ENCODE peak calls at places on chromosomes 11 and 22, in six cellular contexts. T, R, M, N, Y and U are unnamed samples. For H3K27me3 and H3K4me1, the result is how much of the 10 kb centered on the place peaks cover.

GRCh38 chr11:65547446-65548125 is 10.6 kb downstream of the LTBP3 start:
- DNase-seq in T (no peak), R (no peak), M (no peak), N (no peak), Y (no peak), U (no peak)

GRCh38 chr11:1742371-1742770 is 8.0 kb downstream of the IFITM10 start:
- DNase-seq in T (no peak), R (no peak), M (no peak), N (no peak), Y (no peak), U (peak)

GRCh38 chr11:64250875-64251721 is at the start of gene PLCB3:
- DNase-seq in T (peak), R (no peak), M (peak), N (no peak), Y (no peak), U (no peak)

GRCh38 chr22:38271927-38272372 is 860 bp downstream of the TMEM184B start:
- DNase-seq in T (no peak), R (no peak), M (peak), N (no peak), Y (no peak), U (no peak)

GRCh38 chr11:32006799-32007388 is 84.0 kb upstream of the RCN1 start:
- DNase-seq in T (no peak), R (no peak), M (peak), N (peak), Y (no peak), U (no peak)

GRCh38 chr11:35390737-35391682 is 28.3 kb downstream of the SLC1A2 start:
- DNase-seq in T (no peak), R (no peak), M (no peak), N (peak), Y (no peak), U (no peak)

GRCh38 chr11:42770444-42771065 is 541.2 kb upstream of the API5 start:
- DNase-seq in T (peak), R (no peak), M (peak), N (no peak), Y (no peak), U (no peak)

GRCh38 chr22:50111056-50111455 is 21.2 kb downstream of the MOV10L1 start:
- DNase-seq in T (no peak), R (no peak), M (no peak), N (no peak), Y (no peak), U (no peak)

GRCh38 chr11:23164022-23164421 is 303.7 kb upstream of the CCDC179 start:
- DNase-seq in T (no peak), R (no peak), M (no peak), N (no peak), Y (no peak), U (no peak)

GRCh38 chr22:36300396-36301212 is 47.7 kb downstream of the APOL1 start:
- DNase-seq in T (no peak), R (no peak), M (no peak), N (no peak), Y (no peak), U (no peak)

GRCh38 chr11:76208829-76209670 is 2.7 kb upstream of the WNT11 start:
- DNase-seq in T (peak), R (no peak), M (peak), N (peak), Y (peak), U (peak)

GRCh38 chr11:82873919-82874333 is 26.3 kb downstream of the PRCP start:
- DNase-seq in T (no peak), R (no peak), M (no peak), N (no peak), Y (no peak), U (no peak)

GRCh38 chr11:119363081-119363861 is 16.8 kb upstream of the MFRP start:
- DNase-seq in T (no peak), R (no peak), M (no peak), N (no peak), Y (no peak), U (peak)

GRCh38 chr11:74443071-74443864 is 24.1 kb downstream of the KCNE3 start:
- DNase-seq in T (no peak), R (no peak), M (no peak), N (peak), Y (no peak), U (no peak)

GRCh38 chr11:70398834-70399680 is 728 bp downstream of the CTTN start:
- DNase-seq in T (no peak), R (no peak), M (no peak), N (no peak), Y (no peak), U (peak)

GRCh38 chr11:130533871-130534270 is 85.4 kb downstream of the ADAMTS15 start:
- DNase-seq in T (no peak), R (no peak), M (no peak), N (no peak), Y (no peak), U (no peak)

GRCh38 chr22:26970809-26971394 is 313.5 kb downstream of the MIAT start:
- DNase-seq in T (no peak), R (no peak), M (peak), N (no peak), Y (no peak), U (no peak)

GRCh38 chr22:25048659-25049657 is 96.4 kb downstream of the KIAA1671 start:
- DNase-seq in T (peak), R (no peak), M (peak), N (peak), Y (no peak), U (peak)

GRCh38 chr11:128720522-128720985 is 26.7 kb downstream of the FLI1 start:
- DNase-seq in T (no peak), R (no peak), M (peak), N (no peak), Y (no peak), U (no peak)

GRCh38 chr11:70265341-70265740 is 5.1 kb upstream of the PPFIA1 start:
- DNase-seq in T (no peak), R (no peak), M (no peak), N (no peak), Y (no peak), U (no peak)

GRCh38 chr11:74069146-74070046 is 60.5 kb upstream of the UCP3 start:
- DNase-seq in T (no peak), R (no peak), M (no peak), N (peak), Y (no peak), U (no peak)

GRCh38 chr11:114280696-114281095 is 15.5 kb upstream of the NNMT start:
- DNase-seq in T (peak), R (peak), M (peak), N (peak), Y (no peak), U (peak)

GRCh38 chr22:42432020-42432596 is at the start of gene NFAM1:
- DNase-seq in T (peak), R (no peak), M (no peak), N (no peak), Y (no peak), U (peak)

GRCh38 chr11:111573821-111574249 is 28.4 kb upstream of the SIK2 start:
- DNase-seq in T (peak), R (no peak), M (no peak), N (no peak), Y (no peak), U (no peak)

GRCh38 chr11:111575748-111576147 is 26.5 kb upstream of the SIK2 start:
- DNase-seq in T (no peak), R (no peak), M (no peak), N (no peak), Y (no peak), U (no peak)

GRCh38 chr11:111570796-111571195 is 30.3 kb downstream of the LAYN start:
- DNase-seq in T (no peak), R (no peak), M (no peak), N (no peak), Y (no peak), U (no peak)

GRCh38 chr11:111571829-111572501 is 30.3 kb upstream of the SIK2 start:
- DNase-seq in T (no peak), R (no peak), M (no peak), N (peak), Y (no peak), U (no peak)

DNA sequence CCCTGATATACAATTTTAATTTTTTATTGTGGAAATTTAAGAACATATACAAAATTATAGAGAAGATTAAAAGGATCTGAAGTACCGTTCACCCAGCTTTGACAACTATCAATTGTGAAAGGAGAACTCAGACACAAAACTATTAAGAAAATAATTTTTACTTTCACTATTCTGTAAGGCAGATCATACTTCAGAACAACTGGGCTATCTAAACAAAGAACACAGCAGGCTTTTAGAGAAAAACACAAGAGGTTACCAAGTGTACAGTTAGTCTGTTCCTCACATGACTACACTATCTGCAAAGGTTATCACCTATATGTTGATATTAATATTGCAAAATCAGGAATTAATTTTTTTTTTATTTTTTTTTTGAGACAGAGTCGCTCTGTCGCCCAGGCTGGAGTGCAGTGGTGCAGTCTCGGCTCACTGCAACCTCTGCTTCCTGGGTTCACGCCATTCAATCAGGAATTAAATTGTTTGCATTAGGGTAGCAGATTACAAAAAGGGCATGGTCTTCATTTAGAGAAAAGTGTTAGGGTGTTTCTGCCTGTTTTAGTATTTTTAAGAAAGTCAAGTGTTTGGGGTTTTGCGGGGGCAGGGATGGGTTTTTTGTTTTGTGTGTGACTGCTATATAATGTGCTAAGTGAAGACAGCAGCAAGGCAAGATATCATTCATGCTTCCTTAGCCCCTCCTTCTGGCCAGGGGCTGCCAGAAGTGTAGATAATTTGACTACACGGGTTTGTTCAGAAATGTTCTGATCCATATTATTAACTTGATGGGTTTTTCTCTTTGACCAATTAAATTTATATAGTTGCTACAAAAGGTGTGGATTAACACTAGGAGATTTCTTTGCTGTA is 27.6 kb upstream of the SIK2 start:
- DNase-seq in T (no peak), R (no peak), M (no peak), N (no peak), Y (no peak), U (no peak)
- TF ChIP-seq CTCF in T (no peak), R (no peak), M (no peak), N (no peak), Y (no peak), U (no peak)

GRCh38 chr11:44404323-44404705 is 94.4 kb upstream of the ALX4 start:
- DNase-seq in T (no peak), R (no peak), M (no peak), N (no peak), Y (no peak), U (no peak)

GRCh38 chr11:44402466-44403075 is 92.6 kb upstream of the ALX4 start:
- DNase-seq in T (no peak), R (no peak), M (no peak), N (no peak), Y (no peak), U (no peak)

GRCh38 chr11:44404736-44405395 is 94.9 kb upstream of the ALX4 start:
- DNase-seq in T (no peak), R (no peak), M (no peak), N (no peak), Y (no peak), U (no peak)

GRCh38 chr11:44403176-44403575 is 93.2 kb upstream of the ALX4 start:
- DNase-seq in T (no peak), R (no peak), M (no peak), N (no peak), Y (no peak), U (no peak)

DNA sequence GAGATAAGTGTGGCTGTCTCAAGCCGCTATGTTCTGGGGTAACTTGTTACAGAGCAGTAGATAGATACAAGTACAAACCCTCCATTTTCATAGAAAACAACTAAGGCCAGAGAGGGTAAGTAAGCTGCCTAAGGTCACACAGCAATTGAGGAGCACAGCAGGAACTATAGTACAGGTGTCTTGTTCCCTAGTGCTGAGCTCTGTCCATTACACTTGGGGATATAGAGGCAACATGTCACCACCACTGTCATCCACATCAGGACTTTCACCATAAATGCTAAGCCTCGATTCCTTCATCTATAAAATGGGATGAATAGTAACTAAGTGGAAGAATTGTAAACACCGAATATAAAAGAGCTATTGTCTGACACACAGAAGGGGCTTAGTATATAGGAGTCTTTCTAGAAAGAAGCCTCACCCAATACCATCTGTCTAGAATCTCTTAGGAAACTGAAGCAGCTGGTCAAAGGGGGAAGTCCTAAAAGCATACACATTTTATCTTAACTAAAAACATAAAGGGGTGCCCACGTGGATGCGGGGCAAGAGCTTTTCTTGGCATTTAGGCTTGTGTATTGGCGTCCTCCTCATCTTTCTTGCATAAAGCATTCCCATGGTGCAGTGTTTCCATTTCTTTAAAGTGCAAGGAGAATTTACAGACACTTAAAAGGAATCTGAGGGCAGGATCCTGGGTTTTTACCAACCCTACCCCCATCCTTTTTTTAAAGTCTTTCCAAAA is 93.8 kb upstream of the ALX4 start:
- DNase-seq in T (no peak), R (no peak), M (no peak), N (no peak), Y (no peak), U (no peak)
- H3K27me3 ChIP-seq in T (under half), R (under half), M (under half), N (under half), Y (under half), U (under half)

GRCh38 chr22:30968015-30968923 is at the start of gene MORC2:
- DNase-seq in T (no peak), R (peak), M (peak), N (peak), Y (no peak), U (no peak)
- H3K4me1 ChIP-seq in T (half or more), R (under half), M (under half), N (under half), Y (under half), U (half or more)

GRCh38 chr22:47627561-47628253 is 865.3 kb downstream of the TBC1D22A start:
- DNase-seq in T (no peak), R (no peak), M (no peak), N (no peak), Y (no peak), U (no peak)

GRCh38 chr22:47625013-47625385 is 862.5 kb downstream of the TBC1D22A start:
- DNase-seq in T (no peak), R (no peak), M (peak), N (no peak), Y (no peak), U (peak)

GRCh38 chr22:47628477-47629272 is 866.2 kb downstream of the TBC1D22A start:
- DNase-seq in T (no peak), R (peak), M (peak), N (no peak), Y (no peak), U (no peak)

GRCh38 chr22:47625531-47626427 is 863.3 kb downstream of the TBC1D22A start:
- DNase-seq in T (no peak), R (peak), M (peak), N (no peak), Y (no peak), U (no peak)

GRCh38 chr22:47626428-47627390 is 864.3 kb downstream of the TBC1D22A start:
- DNase-seq in T (no peak), R (peak), M (no peak), N (no peak), Y (no peak), U (no peak)
- TF ChIP-seq CTCF in T (no peak), R (no peak), M (peak), N (no peak), Y (no peak), U (no peak)

GRCh38 chr11:43947003-43947500 is 4.6 kb downstream of the C11orf96 start:
- DNase-seq in T (no peak), R (no peak), M (peak), N (peak), Y (no peak), U (peak)
- H3K27me3 ChIP-seq in T (under half), R (under half), M (under half), N (half or more), Y (under half), U (under half)

DNA sequence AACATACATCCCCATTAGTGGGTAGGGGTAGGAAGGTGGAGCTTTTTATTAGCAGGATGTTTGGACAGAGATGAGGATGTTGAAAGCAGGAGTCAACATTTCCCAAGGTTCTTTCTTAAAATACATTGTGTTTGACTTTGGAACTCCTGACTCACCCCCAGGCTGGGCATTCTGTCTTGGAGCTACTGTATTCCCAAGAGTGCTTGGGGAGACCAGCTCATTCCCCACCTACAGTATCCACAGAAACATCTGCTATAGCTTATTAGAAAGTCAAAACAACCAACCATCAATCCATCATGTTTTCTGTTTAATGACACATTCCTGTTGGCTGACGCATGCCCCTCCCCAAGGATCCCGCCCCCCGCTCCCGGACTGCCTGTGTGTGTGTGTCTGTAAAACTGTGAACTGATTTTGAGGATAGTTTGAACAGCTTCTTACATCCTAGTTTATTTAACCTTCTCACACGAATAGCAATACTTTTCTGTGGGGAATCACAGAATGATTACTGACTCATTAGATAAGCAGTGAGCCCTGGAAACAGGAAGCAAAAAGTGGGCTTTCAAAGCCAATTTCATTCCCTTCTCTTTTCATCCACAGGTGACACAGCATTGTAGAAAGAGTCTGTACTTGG is 109.6 kb downstream of the CCDC81 start:
- DNase-seq in T (peak), R (no peak), M (no peak), N (peak), Y (no peak), U (peak)
- H3K4me1 ChIP-seq in T (under half), R (under half), M (under half), N (under half), Y (under half), U (under half)

GRCh38 chr22:40194656-40195055 is 16.9 kb downstream of the TNRC6B start:
- DNase-seq in T (no peak), R (no peak), M (no peak), N (no peak), Y (no peak), U (no peak)

GRCh38 chr22:40189979-40190378 is 12.3 kb downstream of the TNRC6B start:
- DNase-seq in T (no peak), R (no peak), M (no peak), N (peak), Y (no peak), U (no peak)

GRCh38 chr22:40196628-40197027 is 18.9 kb downstream of the TNRC6B start:
- DNase-seq in T (no peak), R (no peak), M (no peak), N (peak), Y (no peak), U (no peak)

GRCh38 chr22:40190501-40190900 is 12.8 kb downstream of the TNRC6B start:
- DNase-seq in T (peak), R (no peak), M (no peak), N (no peak), Y (no peak), U (no peak)

GRCh38 chr22:40193429-40194421 is 16.0 kb downstream of the TNRC6B start:
- DNase-seq in T (no peak), R (no peak), M (peak), N (peak), Y (no peak), U (no peak)
- TF ChIP-seq CTCF in T (peak), R (no peak), M (peak), N (peak), Y (no peak), U (no peak)